ENCODE peak calls at places on chromosomes 7 and 10, in four cellular contexts. D is right lobe of liver, U is thoracic aorta, F is OCI-LY7. H is an unnamed sample.
A peak's percentile ranks its signal among the peaks of the same experiment; 100 is the strongest.

GRCh38 chr7:92043637-92044036 is 90.6 kb downstream of the CYP51A1 start:
- DNase-seq in U (no peak), D (no peak), F (no peak), H (no peak)

GRCh38 chr7:1010226-1010625 is 27.2 kb downstream of the CYP2W1 start:
- DNase-seq in D (no peak), U (no peak), F (no peak), H (no peak)

GRCh38 chr10:94991243-94991888 is 52.9 kb downstream of the CYP2C9 start:
- DNase-seq in F (no peak), D (peak; percentile 62), U (no peak), H (no peak)

GRCh38 chr10:103834436-103835095 is 20.8 kb downstream of the SH3PXD2A start:
- DNase-seq in D (no peak), F (no peak), U (no peak), H (no peak)

GRCh38 chr10:34736976-34737771 is 77.9 kb downstream of the PARD3 start:
- DNase-seq in F (no peak), U (no peak), D (no peak), H (no peak)

GRCh38 chr7:7912937-7913336 is 55.7 kb upstream of the GLCCI1 start:
- DNase-seq in U (no peak), F (no peak), D (no peak), H (no peak)

GRCh38 chr7:46024263-46024916 is 103.3 kb upstream of the IGFBP3 start:
- DNase-seq in D (peak; percentile 32), F (no peak), U (no peak), H (no peak)

GRCh38 chr7:129949292-129950133 is 3.2 kb downstream of the UBE2H start:
- DNase-seq in D (no peak), F (peak; percentile 26), U (no peak), H (no peak)

GRCh38 chr10:80126876-80127275 is 5.7 kb upstream of the PLAC9 start:
- DNase-seq in F (no peak), D (no peak), U (no peak), H (no peak)

GRCh38 chr10:79948976-79949722 is at the start of gene SFTPD:
- DNase-seq in F (no peak), D (no peak), U (no peak), H (no peak)

GRCh38 chr10:95860486-95861040 is 47.2 kb upstream of the CC2D2B start:
- DNase-seq in D (no peak), F (no peak), U (no peak), H (no peak)

GRCh38 chr7:122307228-122307619 is 2.7 kb upstream of the FEZF1 start:
- DNase-seq in U (no peak), F (no peak), D (no peak), H (no peak)

GRCh38 chr10:50618624-50619023 is 5.1 kb downstream of the SGMS1 start:
- DNase-seq in U (no peak), D (no peak), F (peak; percentile 46), H (no peak)

GRCh38 chr7:51251292-51251691 is 65.3 kb downstream of the COBL start:
- DNase-seq in D (no peak), U (no peak), F (no peak), H (peak; percentile 45)

GRCh38 chr7:157241631-157242030 is 95.2 kb upstream of the DNAJB6 start:
- DNase-seq in U (no peak), F (no peak), D (no peak), H (no peak)

GRCh38 chr10:114743552-114744231 is 77.9 kb upstream of the FHIP2A start:
- DNase-seq in U (no peak), F (no peak), D (no peak), H (no peak)

GRCh38 chr10:91541481-91541880 is 91.4 kb downstream of the PPP1R3C start:
- DNase-seq in D (no peak), U (no peak), F (no peak), H (peak; percentile 19)

GRCh38 chr7:155357573-155358041 is 59.9 kb downstream of the INSIG1 start:
- DNase-seq in D (no peak), F (no peak), U (no peak), H (no peak)

GRCh38 chr10:132172091-132173066 is 14.4 kb upstream of the DPYSL4 start:
- DNase-seq in U (no peak), F (no peak), D (no peak), H (no peak)

GRCh38 chr10:33098966-33099663 is 141.1 kb upstream of the ITGB1 start:
- DNase-seq in F (no peak), D (no peak), U (no peak), H (no peak)

GRCh38 chr10:124565565-124566221 is 104.1 kb downstream of the LHPP start:
- DNase-seq in D (peak; percentile 16), U (no peak), F (peak; percentile 65), H (no peak)

GRCh38 chr7:21953766-21954165 is 8.1 kb upstream of the CDCA7L start:
- DNase-seq in F (no peak), D (no peak), U (no peak), H (no peak)

GRCh38 chr7:130372402-130372801 is 7.9 kb upstream of the CPA1 start:
- DNase-seq in F (no peak), U (no peak), D (no peak), H (no peak)

GRCh38 chr10:69862882-69863530 is 61.3 kb downstream of the COL13A1 start:
- DNase-seq in U (no peak), F (no peak), D (no peak), H (no peak)
- H3K4me1 ChIP-seq in U (peaks cover 15% of the 10 kb centered on the region), F (no peaks in the 10 kb centered on the region), D (no peaks in the 10 kb centered on the region), H (peaks cover 7% of the 10 kb centered on the region)

DNA sequence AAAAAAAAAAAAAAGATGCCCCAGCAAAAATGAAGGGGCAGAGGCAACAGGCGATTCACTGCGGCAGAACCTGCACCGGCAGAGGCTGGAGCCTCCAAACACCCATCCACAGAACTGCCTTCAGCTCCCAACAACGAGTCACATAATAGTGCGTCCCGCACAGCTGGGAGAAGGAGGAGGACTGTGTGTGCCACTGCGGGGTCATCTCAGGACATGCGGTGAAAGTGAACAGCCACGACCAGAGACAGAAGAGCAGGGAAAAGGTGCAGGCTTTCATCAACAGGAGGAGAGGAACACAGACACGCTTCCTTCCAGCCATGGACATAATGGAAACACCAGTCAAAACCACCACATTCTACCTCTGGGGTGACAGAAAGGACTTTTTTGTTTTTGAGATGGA is 34.1 kb downstream of the DAGLB start:
- DNase-seq in U (no peak), D (no peak), F (no peak), H (no peak)
- H3K36me3 ChIP-seq in U (peaks cover 43% of the 10 kb centered on the region), D (peaks cover 59% of the 10 kb centered on the region), F (peaks cover 83% of the 10 kb centered on the region), H (peaks cover 4% of the 10 kb centered on the region)

DNA sequence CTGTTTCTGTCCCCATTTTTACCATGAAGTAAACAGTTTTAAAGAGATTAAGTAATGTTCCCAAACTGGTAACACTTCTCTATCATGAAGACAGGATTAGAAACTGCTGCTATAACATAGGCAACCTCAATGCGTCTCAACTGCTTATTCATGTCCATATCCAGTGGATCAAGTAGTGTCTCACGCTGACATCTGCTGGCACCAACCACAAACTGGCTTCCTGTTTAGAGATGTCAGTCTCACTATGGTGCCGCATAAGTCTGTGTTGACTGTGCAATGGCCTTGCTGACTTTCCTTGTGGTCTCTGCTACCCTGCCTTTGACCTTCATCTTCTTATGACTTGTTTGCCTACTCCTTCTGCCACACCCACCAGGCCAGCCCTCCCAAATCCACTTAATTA is 369.6 kb upstream of the DPP6 start:
- DNase-seq in F (no peak), U (no peak), D (no peak), H (no peak)
- TF ChIP-seq CTCF in F (no peak), U (no peak), D (no peak), H (no peak)

GRCh38 chr10:72502581-72502980 is 123.3 kb downstream of the MICU1 start:
- DNase-seq in F (no peak), D (no peak), U (no peak), H (no peak)

GRCh38 chr10:72503241-72503640 is 122.6 kb downstream of the MICU1 start:
- DNase-seq in D (peak; percentile 45), F (no peak), U (no peak), H (no peak)

GRCh38 chr10:72505435-72505834 is 120.4 kb downstream of the MICU1 start:
- DNase-seq in U (no peak), F (no peak), D (no peak), H (no peak)

GRCh38 chr10:72503694-72504438 is 122.0 kb downstream of the MICU1 start:
- DNase-seq in F (no peak), U (no peak), D (no peak), H (no peak)

DNA sequence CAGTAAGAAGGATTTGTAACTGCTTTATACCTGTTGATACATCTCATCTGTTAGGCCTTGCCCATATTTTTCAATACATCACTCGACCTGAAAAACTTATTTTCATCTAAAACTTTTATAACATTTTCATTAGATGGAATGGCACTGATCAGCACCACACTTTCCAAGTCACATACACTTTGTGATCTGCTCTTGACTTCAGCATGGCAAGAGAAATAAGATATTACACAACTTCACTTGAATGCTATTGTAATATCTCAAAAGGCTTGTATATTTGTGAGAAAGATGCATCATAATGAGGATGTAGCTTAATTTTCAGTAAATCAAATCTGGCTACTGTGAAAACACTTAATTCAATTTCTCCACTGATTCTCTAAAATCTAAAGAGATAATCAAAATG is 126.2 kb downstream of the MICU1 start:
- DNase-seq in F (no peak), D (no peak), U (no peak), H (no peak)
- H3K4me1 ChIP-seq in F (no peaks in the 10 kb centered on the region), D (peaks cover 12% of the 10 kb centered on the region), U (peaks cover 5% of the 10 kb centered on the region), H (no peaks in the 10 kb centered on the region)

GRCh38 chr7:106756071-106756470 is 95.1 kb upstream of the CCDC71L start:
- DNase-seq in U (no peak), F (no peak), D (no peak), H (no peak)

GRCh38 chr7:106747804-106748203 is 86.8 kb upstream of the CCDC71L start:
- DNase-seq in U (no peak), F (no peak), D (no peak), H (no peak)

GRCh38 chr7:106752345-106752744 is 91.4 kb upstream of the CCDC71L start:
- DNase-seq in U (no peak), F (no peak), D (no peak), H (no peak)

GRCh38 chr7:106755641-106756040 is 94.7 kb upstream of the CCDC71L start:
- DNase-seq in U (no peak), F (no peak), D (no peak), H (no peak)

DNA sequence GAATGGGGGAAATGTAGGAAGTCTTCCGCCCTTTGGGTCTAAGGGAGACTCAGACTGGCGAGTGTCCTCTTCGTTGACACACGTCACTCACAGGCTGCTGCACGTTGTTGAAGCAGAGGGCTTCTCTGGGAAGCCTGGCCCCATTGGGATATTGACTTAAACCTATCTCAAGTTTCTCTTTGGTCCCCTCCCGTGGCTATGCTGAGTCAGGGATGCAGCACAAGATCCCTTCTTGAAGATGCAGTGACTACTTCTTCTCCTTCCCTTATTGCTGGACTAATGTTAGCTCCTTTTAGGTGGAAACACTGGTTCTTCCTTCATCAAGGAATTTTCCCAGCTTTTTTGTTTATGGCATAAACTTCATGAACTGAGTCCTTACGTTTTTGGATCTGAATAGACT is 89.8 kb upstream of the CCDC71L start:
- DNase-seq in D (no peak), U (no peak), F (no peak), H (no peak)
- H3K36me3 ChIP-seq in D (no peaks in the 10 kb centered on the region), U (no peaks in the 10 kb centered on the region), F (no peaks in the 10 kb centered on the region), H (no peaks in the 10 kb centered on the region)

DNA sequence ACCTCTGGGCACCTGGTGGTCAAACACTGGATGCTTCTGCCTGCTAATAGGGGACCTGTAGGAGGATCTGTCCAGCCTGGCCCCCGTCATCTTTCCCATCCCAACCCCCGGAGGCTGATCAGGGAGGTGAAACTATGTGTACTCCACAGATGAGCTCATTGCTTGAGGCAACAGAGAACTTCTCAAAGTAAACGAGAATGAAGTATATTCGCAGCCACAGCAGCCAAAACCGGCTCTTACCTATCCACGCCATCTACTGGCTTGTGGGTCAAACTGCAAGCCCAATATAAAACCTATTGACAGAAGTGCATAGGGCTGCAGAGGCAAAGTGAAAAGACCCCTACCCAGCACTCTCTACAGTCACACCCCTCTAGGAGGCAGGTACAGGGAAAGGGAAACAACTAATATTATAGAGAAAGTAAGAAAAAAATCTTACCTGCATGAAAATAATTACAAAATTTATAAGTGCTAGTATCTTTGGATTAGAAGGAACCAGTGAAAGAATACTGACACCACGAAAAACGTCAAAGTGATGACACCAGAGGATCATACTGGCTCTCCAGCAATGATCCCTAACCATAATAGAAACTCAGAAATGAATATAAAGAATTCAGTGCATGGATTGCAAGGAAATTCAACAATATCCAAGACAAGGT is 973.5 kb downstream of the ANKRD7 start:
- DNase-seq in D (peak; percentile 27), U (no peak), F (peak; percentile 59), H (peak; percentile 44)
- TF ChIP-seq CTCF in D (peak; percentile 48), U (peak; percentile 45), F (peak; percentile 83), H (peak; percentile 42)